ENCODE peak calls at places on chromosomes 5 and 9, in seven cellular contexts. Q is H9, U is H1, Z is IMR-90, O is neuronal stem cell, P is mesenchymal stem cell, B is trophoblast cell. C is an unnamed sample.

GRCh38 chr9:90642570-90643539 is at the start of gene DIRAS2:
- DNase-seq in U (peak), P (peak), Z (peak), Q (peak), O (peak), B (peak), C (peak)

GRCh38 chr5:65721050-65721774 is 697 bp downstream of the SGTB start:
- DNase-seq in Q (peak), Z (peak), O (peak), U (no peak), B (peak), P (peak), C (peak)

GRCh38 chr9:98644011-98644410 is 64.7 kb downstream of the GABBR2 start:
- DNase-seq in B (peak), P (no peak), Z (peak), O (no peak), U (no peak), Q (no peak), C (no peak)

GRCh38 chr9:20663133-20663532 is 20.9 kb upstream of the FOCAD start:
- DNase-seq in B (no peak), O (no peak), P (no peak), U (no peak), Z (no peak), Q (no peak), C (no peak)

GRCh38 chr5:93395010-93395409 is 186.0 kb downstream of the NR2F1-AS1 start:
- DNase-seq in P (no peak), O (no peak), B (no peak), Z (no peak), U (no peak), Q (no peak), C (no peak)

GRCh38 chr9:20363233-20363632 is 259.1 kb downstream of the MLLT3 start:
- DNase-seq in P (no peak), Z (no peak), B (no peak), U (no peak), Q (no peak), O (no peak), C (peak)

GRCh38 chr9:112174223-112174964 is 703 bp downstream of the SUSD1 start:
- DNase-seq in U (no peak), Q (no peak), Z (peak), O (no peak), B (peak), P (peak), C (peak)

GRCh38 chr5:109946610-109947009 is 256.9 kb downstream of the MAN2A1 start:
- DNase-seq in Z (no peak), Q (no peak), O (no peak), B (peak), U (no peak), P (no peak), C (peak)

GRCh38 chr9:18941060-18941746 is 91.8 kb downstream of the SAXO1 start:
- DNase-seq in Q (no peak), P (no peak), B (no peak), U (no peak), O (no peak), Z (no peak), C (no peak)

GRCh38 chr9:80197661-80198060 is 625.9 kb downstream of the TLE4 start:
- DNase-seq in U (no peak), P (no peak), Q (no peak), O (no peak), B (no peak), Z (peak), C (no peak)

GRCh38 chr9:128550770-128551651 is 1.4 kb upstream of the SPTAN1 start:
- DNase-seq in Q (peak), O (no peak), U (peak), B (no peak), Z (peak), P (peak), C (peak)

GRCh38 chr5:82599692-82600091 is 321.5 kb upstream of the RPS23 start:
- DNase-seq in Z (no peak), B (no peak), Q (no peak), U (no peak), P (no peak), O (no peak), C (no peak)

GRCh38 chr9:72579880-72580570 is 58.6 kb downstream of the TMC1 start:
- DNase-seq in B (peak), U (no peak), P (peak), Q (no peak), Z (peak), O (no peak), C (no peak)

GRCh38 chr5:50667079-50667652 is 729 bp downstream of the PARP8 start:
- DNase-seq in Z (peak), O (peak), Q (peak), B (peak), P (peak), U (peak), C (peak)

GRCh38 chr5:109865636-109866035 is 175.9 kb downstream of the MAN2A1 start:
- DNase-seq in Q (no peak), B (peak), P (peak), O (peak), Z (peak), U (no peak), C (no peak)

GRCh38 chr9:115132648-115133047 is 14.7 kb upstream of the TNC start:
- DNase-seq in B (no peak), Q (no peak), P (peak), O (no peak), Z (peak), U (no peak), C (peak)

GRCh38 chr5:96339862-96340261 is 93.2 kb downstream of the PCSK1 start:
- DNase-seq in P (no peak), Z (no peak), Q (no peak), B (no peak), O (no peak), U (no peak), C (no peak)

GRCh38 chr5:108375768-108376167 is 6.1 kb downstream of the FBXL17 start:
- DNase-seq in Z (no peak), B (no peak), P (no peak), U (no peak), O (no peak), Q (no peak), C (no peak)

GRCh38 chr9:36443581-36443980 is 43.5 kb upstream of the RNF38 start:
- DNase-seq in Q (no peak), P (no peak), Z (peak), B (peak), O (no peak), U (no peak), C (no peak)

GRCh38 chr5:26121343-26121742 is 917.0 kb downstream of the CDH9 start:
- DNase-seq in U (no peak), O (peak), P (peak), Z (no peak), Q (peak), B (no peak), C (peak)

GRCh38 chr5:52786937-52787599 is 648 bp upstream of the ITGA1 start:
- DNase-seq in P (peak), B (peak), O (no peak), Q (peak), U (no peak), Z (peak), C (peak)

GRCh38 chr5:173556142-173557028 is 60.1 kb downstream of the BOD1 start:
- DNase-seq in P (no peak), U (no peak), O (no peak), B (no peak), Q (no peak), Z (no peak), C (peak)
- H3K4ac ChIP-seq in P (no peak), U (no peak), O (no peak), B (no peak), Q (no peak), Z (peak), C (no peak)

DNA sequence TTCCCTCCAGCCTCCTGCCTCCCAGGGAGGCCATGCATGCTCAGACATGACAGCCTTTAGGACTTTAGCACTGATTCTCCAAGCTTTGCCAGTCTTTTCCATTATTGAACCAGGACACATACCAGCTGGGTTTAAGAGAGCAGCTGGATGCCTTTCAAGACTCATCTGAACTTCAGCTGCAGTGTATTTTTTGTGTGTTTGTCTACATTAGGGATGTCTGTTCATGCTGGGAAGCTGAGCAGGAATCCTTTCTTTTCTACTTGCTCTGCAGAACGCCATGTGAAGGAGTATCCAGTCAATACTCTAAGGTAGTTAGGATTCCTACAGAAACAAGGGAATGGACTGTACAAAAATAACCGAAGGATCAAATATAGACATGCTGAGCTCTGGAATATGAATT is 67.5 kb upstream of the CD180 start:
- DNase-seq in P (no peak), U (no peak), Z (no peak), O (no peak), Q (no peak), B (no peak), C (no peak)
- H3K4ac ChIP-seq in P (peak), U (no peak), Z (no peak), O (no peak), Q (no peak), B (no peak), C (no peak)

DNA sequence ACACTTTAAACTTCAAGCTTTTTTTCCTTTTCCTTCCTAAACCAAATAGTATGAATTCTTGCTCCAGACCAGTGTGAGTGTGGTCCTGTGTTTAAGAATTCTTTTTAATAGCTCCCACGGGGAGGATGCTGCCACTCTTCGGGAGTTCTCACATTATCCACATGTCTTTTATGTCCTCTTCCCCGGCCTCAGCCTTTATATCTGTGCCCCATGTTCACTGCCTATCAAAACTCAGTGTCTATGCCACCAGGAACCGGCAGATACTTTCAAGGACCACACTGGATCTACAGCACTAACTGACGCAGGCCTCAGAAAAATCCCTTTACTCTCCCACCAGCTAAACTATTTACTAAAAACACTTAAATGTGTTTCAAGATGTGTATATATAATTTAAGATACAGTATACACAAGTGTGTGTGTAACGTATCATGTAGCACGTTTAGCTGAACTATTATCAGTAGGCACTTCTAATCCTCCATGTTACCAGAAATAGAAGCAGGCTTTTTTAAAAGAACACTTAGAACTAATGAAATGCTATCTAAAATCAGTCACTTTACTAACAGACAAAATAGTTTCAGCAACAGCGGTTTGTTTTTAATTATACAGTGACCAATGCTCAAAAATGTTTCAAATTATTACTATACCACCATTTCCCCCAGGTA is 87.9 kb downstream of the PLPP1 start:
- DNase-seq in U (no peak), Q (no peak), B (no peak), O (no peak), Z (no peak), P (no peak), C (no peak)
- H3K4ac ChIP-seq in U (no peak), Q (no peak), B (no peak), O (no peak), Z (no peak), P (no peak), C (no peak)

GRCh38 chr5:39371367-39371635 is 7.0 kb upstream of the C9 start:
- DNase-seq in Z (no peak), B (no peak), Q (no peak), P (no peak), O (no peak), U (no peak), C (no peak)
- H3K4ac ChIP-seq in Z (no peak), B (no peak), Q (no peak), P (no peak), O (no peak), U (no peak), C (no peak)

GRCh38 chr9:136759436-136760325 is 1.6 kb upstream of the LCN8 start:
- DNase-seq in O (no peak), Q (peak), U (peak), P (no peak), B (no peak), Z (no peak), C (no peak)
- H3K4ac ChIP-seq in O (no peak), Q (no peak), U (no peak), P (no peak), B (no peak), Z (no peak), C (no peak)

GRCh38 chr9:37775216-37775919 is 9.5 kb downstream of the EXOSC3 start:
- DNase-seq in Q (no peak), U (no peak), O (no peak), P (peak), B (peak), Z (peak), C (no peak)

GRCh38 chr9:37776328-37776727 is 8.5 kb downstream of the EXOSC3 start:
- DNase-seq in O (no peak), U (no peak), Q (no peak), P (peak), B (peak), Z (peak), C (no peak)

GRCh38 chr9:37784291-37784639 is 599 bp downstream of the EXOSC3 start:
- DNase-seq in P (peak), Q (no peak), U (no peak), Z (peak), O (no peak), B (no peak), C (no peak)

GRCh38 chr9:37778534-37778933 is 6.3 kb downstream of the EXOSC3 start:
- DNase-seq in Z (no peak), U (no peak), B (no peak), O (no peak), P (no peak), Q (no peak), C (no peak)
- H3K4ac ChIP-seq in Z (no peak), U (no peak), B (no peak), O (no peak), P (no peak), Q (no peak), C (no peak)